ENCODE peak calls at places on chromosomes 13 and 19, in five cellular contexts. N is fibroblast of mammary gland; G is RWPE1; O is CD8-positive, alpha-beta T cell; K is astrocyte. J is an unnamed sample.

GRCh38 chr19:33444993-33445751 is 71.7 kb downstream of the CEBPG start:
- DNase-seq in K (peak), O (no peak), N (peak), G (no peak), J (no peak)

GRCh38 chr19:44847144-44848035 is 1.3 kb downstream of the NECTIN2 start:
- DNase-seq in K (peak), N (peak), G (peak), O (no peak), J (no peak)

GRCh38 chr19:14189415-14189814 is 16.6 kb downstream of the ADGRL1 start:
- DNase-seq in O (no peak), G (no peak), N (no peak), K (no peak), J (no peak)

GRCh38 chr13:98923641-98924397 is 54.0 kb downstream of the DOCK9 start:
- DNase-seq in K (no peak), O (no peak), N (peak), G (no peak), J (no peak)

GRCh38 chr13:69524459-69525155 is 583.0 kb upstream of the ATXN8OS start:
- DNase-seq in O (no peak), N (no peak), G (no peak), K (no peak), J (no peak)

GRCh38 chr19:4220188-4220587 is 9.1 kb upstream of the EBI3 start:
- DNase-seq in G (no peak), K (no peak), N (no peak), O (no peak), J (no peak)

GRCh38 chr13:113729329-113730019 is 29.6 kb upstream of the TMEM255B start:
- DNase-seq in G (no peak), K (no peak), N (peak), O (no peak), J (no peak)

GRCh38 chr19:8212212-8212611 is 3.0 kb downstream of the CERS4 start:
- DNase-seq in G (no peak), K (no peak), O (no peak), N (no peak), J (no peak)

GRCh38 chr13:56020425-56020824 is 1120.3 kb upstream of the PRR20A start:
- DNase-seq in O (no peak), N (no peak), K (no peak), G (no peak), J (no peak)

GRCh38 chr13:96503481-96503880 is 413.6 kb downstream of the HS6ST3 start:
- DNase-seq in G (no peak), O (no peak), N (no peak), K (no peak), J (no peak)

GRCh38 chr13:114146173-114146572 is 13.8 kb upstream of the RASA3 start:
- DNase-seq in K (no peak), O (no peak), G (no peak), N (no peak), J (no peak)

GRCh38 chr13:98349731-98350305 is 172.7 kb upstream of the RNF113B start:
- DNase-seq in O (no peak), K (no peak), G (no peak), N (no peak), J (no peak)

GRCh38 chr13:99949657-99950413 is 21.7 kb downstream of the ZIC5 start:
- DNase-seq in K (no peak), O (no peak), G (no peak), N (no peak), J (no peak)

GRCh38 chr19:22286151-22286810 is at the start of gene ZNF729:
- DNase-seq in N (no peak), K (no peak), O (no peak), G (no peak), J (no peak)

GRCh38 chr13:101919541-101920306 is 467.2 kb downstream of the ITGBL1 start:
- DNase-seq in O (no peak), N (peak), G (no peak), K (peak), J (no peak)

GRCh38 chr13:29571876-29572570 is 23.5 kb downstream of the SLC7A1 start:
- DNase-seq in K (no peak), N (no peak), G (no peak), O (no peak), J (no peak)

GRCh38 chr13:28283600-28283999 is 145.3 kb downstream of the PAN3 start:
- DNase-seq in N (no peak), K (no peak), O (no peak), G (no peak), J (no peak)
- TF ChIP-seq CTCF in N (no peak), K (no peak), O (no peak), G (no peak), J (no peak)

GRCh38 chr19:38650911-38651584 is 3.6 kb downstream of the ACTN4 start:
- DNase-seq in N (peak), G (peak), K (peak), O (no peak), J (no peak)
- TF ChIP-seq CTCF in N (peak), G (no peak), K (no peak), O (no peak), J (no peak)

DNA sequence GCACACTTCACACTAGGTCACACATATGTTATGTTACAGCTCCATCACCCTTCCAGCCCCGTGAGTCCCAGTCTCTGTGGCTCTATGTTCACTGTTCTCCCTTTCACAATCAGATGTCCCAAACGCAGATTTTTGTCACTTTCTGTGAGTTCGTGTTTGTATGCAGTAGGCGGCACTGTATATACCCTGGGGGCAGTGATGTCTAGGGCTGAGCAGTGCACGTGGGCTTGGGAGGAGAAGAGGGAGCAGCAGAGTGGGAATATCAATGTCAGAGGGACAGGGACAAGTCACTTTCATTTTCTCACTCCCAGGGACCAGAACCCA is 22.0 kb downstream of the PSG1 start:
- DNase-seq in N (no peak), K (no peak), G (no peak), O (no peak), J (no peak)
- TF ChIP-seq CTCF in N (no peak), K (no peak), G (peak), O (peak), J (no peak)

GRCh38 chr13:27476943-27477681 is 26.7 kb upstream of the MTIF3 start:
- DNase-seq in N (peak), O (peak), G (peak), K (no peak), J (no peak)

GRCh38 chr13:27482996-27483395 is 32.6 kb upstream of the MTIF3 start:
- DNase-seq in N (no peak), K (no peak), G (no peak), O (no peak), J (peak)

GRCh38 chr13:27483421-27483820 is 33.1 kb upstream of the MTIF3 start:
- DNase-seq in G (no peak), N (no peak), K (no peak), O (no peak), J (no peak)

GRCh38 chr13:27481766-27482165 is 31.4 kb upstream of the MTIF3 start:
- DNase-seq in G (peak), K (no peak), N (peak), O (no peak), J (no peak)
- TF ChIP-seq CTCF in G (peak), K (peak), N (peak), O (peak), J (no peak)

DNA sequence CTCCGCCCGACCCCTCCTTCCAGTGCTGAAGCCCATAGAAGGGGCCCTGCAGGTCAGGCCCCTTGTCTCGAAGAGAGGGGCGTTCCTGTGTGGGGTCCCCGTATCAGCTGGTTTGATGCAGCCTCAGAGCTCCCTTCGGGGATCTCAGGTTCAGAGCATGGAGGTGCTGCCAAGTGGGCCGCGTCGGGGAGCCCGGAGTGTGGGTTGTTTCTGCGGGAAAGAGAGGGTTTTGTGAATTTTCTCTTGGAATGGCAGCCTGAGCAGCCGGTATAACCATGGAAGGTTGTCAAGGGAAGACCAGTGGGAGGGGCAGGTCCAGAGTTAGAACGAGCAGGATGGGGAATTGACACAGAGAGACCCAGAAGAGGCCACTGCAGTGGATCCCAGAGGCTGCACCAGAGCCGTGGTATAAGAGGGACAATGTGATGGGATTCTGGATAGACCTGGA is 407 bp downstream of the TRAPPC2B start:
- DNase-seq in G (peak), K (peak), N (peak), O (no peak), J (no peak)
- TF ChIP-seq CTCF in G (no peak), K (no peak), N (no peak), O (no peak), J (no peak)

GRCh38 chr13:39892731-39893293 is 237.3 kb downstream of the COG6 start:
- DNase-seq in K (no peak), G (no peak), O (peak), N (peak), J (no peak)

GRCh38 chr13:39890537-39890936 is 235.1 kb downstream of the COG6 start:
- DNase-seq in K (no peak), G (no peak), N (no peak), O (no peak), J (no peak)

GRCh38 chr13:39895254-39895653 is 239.8 kb downstream of the COG6 start:
- DNase-seq in G (no peak), O (no peak), N (no peak), K (peak), J (no peak)

GRCh38 chr13:39894586-39894985 is 239.1 kb downstream of the COG6 start:
- DNase-seq in O (no peak), K (no peak), N (no peak), G (no peak), J (no peak)

DNA sequence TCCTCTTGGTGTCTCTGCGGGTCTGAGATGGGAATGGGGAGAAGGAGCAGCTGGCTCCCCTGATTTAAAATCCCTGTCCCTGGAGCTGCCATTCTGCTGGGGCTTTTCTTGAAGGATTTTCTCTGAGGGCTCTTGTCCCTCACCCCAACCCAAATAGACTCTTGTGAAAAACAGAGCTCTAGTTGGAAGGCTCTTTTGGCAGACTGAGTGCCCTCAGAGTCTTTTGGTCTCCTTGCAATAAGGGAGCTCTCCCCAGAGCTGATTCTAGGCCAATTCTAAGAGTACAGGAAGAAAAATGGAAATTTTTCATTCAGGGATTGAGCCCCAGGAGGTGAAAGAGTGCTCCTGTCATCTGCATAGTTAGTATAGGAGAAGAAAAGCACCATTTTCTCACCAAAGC is 238.3 kb downstream of the COG6 start:
- DNase-seq in O (no peak), N (no peak), K (no peak), G (no peak), J (no peak)
- TF ChIP-seq CTCF in O (no peak), N (no peak), K (no peak), G (no peak), J (no peak)

DNA sequence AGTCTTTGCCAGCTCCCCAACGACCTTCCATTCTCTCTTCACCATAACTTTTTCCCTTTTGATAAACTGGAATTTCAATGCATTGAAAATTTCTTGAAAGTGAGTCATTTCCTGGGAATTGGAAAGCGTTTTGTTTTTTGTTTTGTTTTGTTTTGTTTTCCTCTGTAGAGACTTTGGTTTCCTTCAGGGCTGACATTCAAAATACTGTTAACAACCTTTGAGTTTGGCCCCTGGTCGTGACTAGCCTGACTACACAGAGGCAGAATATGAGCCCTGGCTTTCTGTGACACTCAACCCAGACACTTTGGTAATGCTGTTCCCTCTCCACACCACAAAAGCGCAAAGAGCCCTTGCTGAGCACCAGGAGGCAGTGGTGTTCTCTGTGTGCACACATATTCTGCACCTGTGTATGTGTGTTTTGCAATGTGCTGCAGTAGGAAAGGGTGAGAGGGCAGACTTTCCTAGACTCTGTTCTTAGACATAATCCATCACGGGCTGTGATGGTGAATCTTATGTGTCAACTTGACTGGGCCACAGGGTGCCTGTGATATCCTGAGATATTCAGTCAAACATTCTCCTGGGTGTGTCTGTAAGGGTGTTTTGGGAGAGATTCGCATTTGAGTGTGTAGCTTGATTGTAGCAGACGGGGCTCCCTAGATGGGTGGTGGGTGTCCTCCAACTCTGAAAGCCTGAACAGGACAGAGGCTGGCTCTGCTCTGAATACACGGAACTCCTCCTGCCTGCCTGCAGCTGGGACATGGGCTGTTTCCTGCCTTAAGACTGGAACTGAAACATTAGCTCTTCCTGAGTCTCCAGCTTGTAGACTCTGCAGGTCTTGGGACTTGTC is 29.5 kb upstream of the ANKRD10 start:
- DNase-seq in N (peak), O (no peak), G (peak), K (peak), J (no peak)
- TF ChIP-seq CTCF in N (peak), O (peak), G (no peak), K (peak), J (no peak)

DNA sequence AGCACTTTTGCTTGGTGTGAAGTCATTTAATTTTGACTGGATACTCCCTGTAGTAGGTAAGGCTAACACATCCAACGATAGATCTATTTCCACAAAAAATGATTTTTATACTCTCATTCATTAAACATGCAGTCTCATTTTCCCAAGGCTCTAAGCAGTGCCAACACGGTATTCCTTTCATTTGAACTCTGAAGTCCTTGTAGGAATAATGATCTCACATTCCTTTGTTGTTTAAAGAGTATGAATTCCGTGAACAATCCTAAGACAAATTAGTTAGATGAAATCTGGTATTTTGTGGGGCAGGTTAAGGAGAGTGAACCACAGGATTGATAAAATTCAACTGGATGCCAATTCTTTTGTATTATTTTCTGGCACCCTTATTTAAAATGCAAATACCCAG is 66.6 kb downstream of the LACC1 start:
- DNase-seq in N (no peak), K (peak), G (no peak), O (no peak), J (no peak)
- TF ChIP-seq CTCF in N (no peak), K (no peak), G (no peak), O (no peak), J (no peak)